ENCODE peak calls at places on chromosomes 3 and 15, in four cellular contexts. E, M, D and Q are unnamed samples.
A peak's percentile ranks its signal among the peaks of the same experiment; 100 is the strongest.

GRCh38 chr3:62462790-62463186 is 89.4 kb upstream of the FEZF2 start:
- DNase-seq in E (no peak), M (no peak), D (no peak), Q (no peak)

GRCh38 chr3:96190024-96190616 is 624.3 kb upstream of the EPHA6 start:
- DNase-seq in E (no peak), M (no peak), D (no peak), Q (no peak)

GRCh38 chr3:179801263-179801662 is 148.4 kb downstream of the USP13 start:
- DNase-seq in E (no peak), M (peak; percentile 35), D (no peak), Q (no peak)

GRCh38 chr3:120791958-120792357 is 49.4 kb downstream of the GTF2E1 start:
- DNase-seq in E (no peak), M (peak; percentile 12), D (peak; percentile 39), Q (no peak)

GRCh38 chr3:53043738-53044137 is 2.1 kb downstream of the SFMBT1 start:
- DNase-seq in E (no peak), M (no peak), D (no peak), Q (no peak)

GRCh38 chr3:101484805-101485620 is 28.0 kb downstream of the SENP7 start:
- DNase-seq in E (no peak), M (peak; percentile 15), D (peak; percentile 17), Q (no peak)

GRCh38 chr3:48042071-48042760 is 26.0 kb upstream of the MAP4 start:
- DNase-seq in E (no peak), M (no peak), D (no peak), Q (no peak)

GRCh38 chr3:23161896-23162570 is 41.1 kb upstream of the UBE2E2 start:
- DNase-seq in E (no peak), M (no peak), D (no peak), Q (no peak)

GRCh38 chr3:189272500-189273119 is 100.8 kb downstream of the TPRG1 start:
- DNase-seq in E (no peak), M (peak; percentile 48), D (no peak), Q (no peak)

GRCh38 chr3:190722181-190722905 is 140.2 kb downstream of the GMNC start:
- DNase-seq in E (no peak), M (no peak), D (no peak), Q (no peak)

GRCh38 chr3:183764854-183765731 is 60.3 kb downstream of the MAP6D1 start:
- DNase-seq in E (no peak), M (peak; percentile 64), D (peak; percentile 46), Q (no peak)

GRCh38 chr15:90620379-90621134 is 90.8 kb downstream of the CRTC3 start:
- DNase-seq in E (no peak), M (no peak), D (no peak), Q (no peak)